ENCODE peak calls at places on chromosomes 16 and 17, in four cellular contexts. P is mesendoderm; Q is caudate nucleus; W is naive thymus-derived CD8-positive, alpha-beta T cell. U is an unnamed sample.

GRCh38 chr17:7830616-7831015 is 3.4 kb upstream of the KDM6B start:
- DNase-seq in P (no peak), Q (no peak), W (no peak), U (no peak)

GRCh38 chr16:22120440-22120839 is 28.1 kb downstream of the VWA3A start:
- DNase-seq in P (peak), Q (no peak), W (no peak), U (no peak)

GRCh38 chr17:57338257-57338919 is 82.1 kb downstream of the MSI2 start:
- DNase-seq in P (peak), Q (no peak), W (no peak), U (no peak)

GRCh38 chr17:82674656-82675475 is 23.6 kb downstream of the RAB40B start:
- DNase-seq in P (no peak), Q (no peak), W (no peak), U (no peak)

GRCh38 chr16:24986512-24987303 is 28.5 kb downstream of the ARHGAP17 start:
- DNase-seq in P (no peak), Q (no peak), W (no peak), U (no peak)

GRCh38 chr16:48963901-48964615 is 317.6 kb downstream of the CBLN1 start:
- DNase-seq in P (peak), Q (no peak), W (no peak), U (no peak)

GRCh38 chr17:63833741-63834373 is 6.4 kb upstream of the FTSJ3 start:
- DNase-seq in P (no peak), Q (no peak), W (no peak), U (no peak)

GRCh38 chr17:34393401-34393800 is 30.4 kb upstream of the CCL1 start:
- DNase-seq in P (no peak), Q (no peak), W (no peak), U (no peak)

GRCh38 chr16:31063843-31064611 is 10.0 kb downstream of the ZNF668 start:
- DNase-seq in P (no peak), Q (no peak), W (no peak), U (no peak)

GRCh38 chr16:4373909-4374742 is 2.5 kb downstream of the VASN start:
- DNase-seq in P (peak), Q (no peak), W (no peak), U (no peak)

GRCh38 chr16:15807603-15808009 is 49.2 kb downstream of the MYH11 start:
- DNase-seq in P (peak), Q (no peak), W (no peak), U (no peak)

GRCh38 chr17:67606471-67606870 is 111.3 kb upstream of the NOL11 start:
- DNase-seq in P (no peak), Q (no peak), W (no peak), U (no peak)

GRCh38 chr17:28570716-28571254 is 539 bp downstream of the PIGS start:
- DNase-seq in P (peak), Q (no peak), W (no peak), U (peak)

GRCh38 chr16:11797957-11798299 is 870 bp upstream of the ZC3H7A start:
- DNase-seq in P (no peak), Q (no peak), W (no peak), U (peak)

U was measured in effector CD8-positive, alpha-beta T cell.